ENCODE peak calls at places on chromosomes 5 and 9, in seven cellular contexts. G is HCT116, H is GM12878, B is spleen, L is breast epithelium, O is esophagus muscularis mucosa, R is SK-N-SH. Q is an unnamed sample. For H3K27me3, the result is how much of the 10 kb centered on the place peaks cover.

GRCh38 chr5:138696501-138696900 is 56.7 kb upstream of the CTNNA1 start:
- DNase-seq in G (no peak), H (no peak), B (no peak), L (no peak), O (no peak), R (no peak), Q (no peak)

GRCh38 chr9:21075484-21075883 is 2.3 kb downstream of the IFNB1 start:
- DNase-seq in G (no peak), H (no peak), B (no peak), L (no peak), O (no peak), R (no peak), Q (no peak)

GRCh38 chr5:95958308-95959014 is 3.2 kb downstream of the ELL2 start:
- DNase-seq in G (no peak), H (no peak), B (no peak), L (no peak), O (no peak), R (no peak), Q (peak)

GRCh38 chr5:160159991-160160826 is 41.0 kb upstream of the PWWP2A start:
- DNase-seq in G (no peak), H (peak), B (no peak), L (no peak), O (no peak), R (no peak), Q (peak)

GRCh38 chr5:122741681-122742080 is 33.2 kb upstream of the SNX2 start:
- DNase-seq in G (no peak), H (no peak), B (no peak), L (no peak), O (no peak), R (no peak), Q (no peak)

GRCh38 chr9:90307177-90307833 is 335.3 kb downstream of the DIRAS2 start:
- DNase-seq in G (no peak), H (no peak), B (no peak), L (no peak), O (no peak), R (peak), Q (no peak)

GRCh38 chr9:136336156-136336860 is 9.0 kb downstream of the GPSM1 start:
- DNase-seq in G (no peak), H (no peak), B (no peak), L (no peak), O (no peak), R (no peak), Q (no peak)

GRCh38 chr5:94432499-94432898 is 185.9 kb downstream of the KIAA0825 start:
- DNase-seq in G (no peak), H (no peak), B (no peak), L (no peak), O (no peak), R (no peak), Q (no peak)

GRCh38 chr5:174736351-174736721 is 12.0 kb downstream of the MSX2 start:
- DNase-seq in G (no peak), H (no peak), B (no peak), L (no peak), O (no peak), R (no peak), Q (no peak)

GRCh38 chr5:60810438-60811085 is 33.5 kb downstream of the ELOVL7 start:
- DNase-seq in G (no peak), H (no peak), B (no peak), L (no peak), O (no peak), R (no peak), Q (no peak)

GRCh38 chr5:179801304-179802206 is 5.1 kb downstream of the MGAT4B start:
- DNase-seq in G (no peak), H (no peak), B (peak), L (no peak), O (no peak), R (peak), Q (peak)

GRCh38 chr5:39523821-39524220 is 99.0 kb upstream of the DAB2 start:
- DNase-seq in G (no peak), H (no peak), B (no peak), L (no peak), O (no peak), R (no peak), Q (no peak)

GRCh38 chr5:168843277-168843997 is 264.3 kb upstream of the PANK3 start:
- DNase-seq in G (no peak), H (no peak), B (no peak), L (no peak), O (no peak), R (no peak), Q (no peak)

GRCh38 chr5:153713913-153714312 is 223.4 kb downstream of the GRIA1 start:
- DNase-seq in G (no peak), H (no peak), B (no peak), L (no peak), O (peak), R (no peak), Q (no peak)

GRCh38 chr5:139964266-139964993 is 78.7 kb downstream of the NRG2 start:
- DNase-seq in G (no peak), H (peak), B (no peak), L (no peak), O (peak), R (no peak), Q (no peak)

GRCh38 chr5:132011561-132012384 is at the start of gene ACSL6:
- DNase-seq in G (no peak), H (no peak), B (peak), L (no peak), O (no peak), R (peak), Q (peak)

GRCh38 chr9:100011062-100011681 is 87.6 kb downstream of the ERP44 start:
- DNase-seq in G (peak), H (peak), B (no peak), L (no peak), O (no peak), R (peak), Q (no peak)

GRCh38 chr5:133607451-133607850 is 4.9 kb downstream of the FSTL4 start:
- DNase-seq in G (no peak), H (no peak), B (no peak), L (no peak), O (peak), R (peak), Q (no peak)

GRCh38 chr5:107669543-107670027 is 1.2 kb downstream of the EFNA5 start:
- DNase-seq in G (no peak), H (no peak), B (peak), L (peak), O (no peak), R (peak), Q (peak)

GRCh38 chr5:118653926-118654325 is 334.4 kb downstream of the DTWD2 start:
- DNase-seq in G (no peak), H (no peak), B (no peak), L (no peak), O (no peak), R (no peak), Q (no peak)

GRCh38 chr5:167458412-167458811 is 833.0 kb upstream of the WWC1 start:
- DNase-seq in G (no peak), H (no peak), B (no peak), L (no peak), O (no peak), R (no peak), Q (no peak)

GRCh38 chr5:155270737-155271136 is 257.2 kb downstream of the KIF4B start:
- DNase-seq in G (no peak), H (no peak), B (no peak), L (no peak), O (no peak), R (no peak), Q (no peak)

GRCh38 chr5:94916619-94917018 is 298.1 kb downstream of the SLF1 start:
- DNase-seq in G (no peak), H (no peak), B (no peak), L (no peak), O (no peak), R (no peak), Q (no peak)

GRCh38 chr9:70324963-70325362 is 66.2 kb downstream of the SMC5 start:
- DNase-seq in G (no peak), H (no peak), B (no peak), L (no peak), O (no peak), R (no peak), Q (no peak)

GRCh38 chr5:78699565-78700143 is 51.1 kb upstream of the LHFPL2 start:
- DNase-seq in G (peak), H (no peak), B (no peak), L (peak), O (no peak), R (no peak), Q (peak)

GRCh38 chr9:6598249-6598725 is 47.2 kb downstream of the GLDC start:
- DNase-seq in G (no peak), H (peak), B (no peak), L (no peak), O (no peak), R (no peak), Q (no peak)

GRCh38 chr5:125326114-125326513 is 579.7 kb upstream of the ZNF608 start:
- DNase-seq in G (no peak), H (no peak), B (no peak), L (no peak), O (no peak), R (peak), Q (peak)

GRCh38 chr5:160539431-160539830 is 117.8 kb downstream of the PTTG1 start:
- DNase-seq in G (no peak), H (no peak), B (no peak), L (no peak), O (no peak), R (no peak), Q (no peak)

GRCh38 chr5:172005708-172006377 is 595 bp downstream of the FBXW11 start:
- DNase-seq in G (no peak), H (no peak), B (peak), L (peak), O (no peak), R (peak), Q (peak)

GRCh38 chr5:144209421-144209820 is 38.7 kb downstream of the KCTD16 start:
- DNase-seq in G (no peak), H (no peak), B (no peak), L (no peak), O (no peak), R (no peak), Q (no peak)

GRCh38 chr5:82176115-82176514 is 102.0 kb downstream of the RPS23 start:
- DNase-seq in G (no peak), H (no peak), B (no peak), L (no peak), O (no peak), R (no peak), Q (no peak)

GRCh38 chr5:80780024-80780423 is 125.2 kb upstream of the DHFR start:
- DNase-seq in G (no peak), H (no peak), B (no peak), L (no peak), O (no peak), R (no peak), Q (no peak)

GRCh38 chr5:16461782-16462181 is 3.8 kb downstream of the ZNF622 start:
- DNase-seq in G (no peak), H (no peak), B (no peak), L (no peak), O (no peak), R (no peak), Q (no peak)

GRCh38 chr5:178940569-178941360 is at the start of gene ZNF454:
- DNase-seq in G (no peak), H (no peak), B (peak), L (peak), O (peak), R (peak), Q (peak)

GRCh38 chr9:125261501-125262216 is at the start of gene GAPVD1:
- DNase-seq in G (peak), H (peak), B (peak), L (peak), O (peak), R (peak), Q (peak)

GRCh38 chr9:112032009-112032408 is 135.4 kb downstream of the UGCG start:
- DNase-seq in G (no peak), H (peak), B (no peak), L (no peak), O (no peak), R (no peak), Q (no peak)

GRCh38 chr9:112032733-112033132 is 136.1 kb downstream of the UGCG start:
- DNase-seq in G (no peak), H (no peak), B (no peak), L (no peak), O (no peak), R (no peak), Q (no peak)

GRCh38 chr9:112033237-112034215 is 136.9 kb downstream of the UGCG start:
- DNase-seq in G (no peak), H (peak), B (no peak), L (no peak), O (no peak), R (no peak), Q (no peak)

GRCh38 chr9:112029921-112030444 is 133.4 kb downstream of the UGCG start:
- DNase-seq in G (no peak), H (no peak), B (no peak), L (no peak), O (no peak), R (no peak), Q (peak)

DNA sequence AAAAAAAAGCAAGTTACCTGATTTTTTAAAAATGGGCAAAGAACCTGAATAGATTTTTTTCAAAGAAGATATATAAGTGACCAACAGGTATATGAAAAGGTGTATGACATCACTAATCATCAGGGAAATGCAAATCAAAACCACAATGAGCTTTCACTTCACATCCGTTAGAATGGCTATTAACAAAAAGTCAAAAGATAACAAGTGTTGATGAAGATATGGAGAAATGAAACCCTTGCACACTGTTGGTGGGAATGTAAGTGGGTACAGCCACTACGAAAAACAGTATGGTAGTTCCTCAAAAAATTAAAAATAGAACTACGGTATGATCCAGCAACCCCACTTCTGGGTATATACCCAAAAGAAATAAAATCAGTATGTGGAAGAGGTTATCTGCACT is 134.8 kb downstream of the UGCG start:
- DNase-seq in G (no peak), H (no peak), B (no peak), L (no peak), O (no peak), R (no peak), Q (no peak)
- H3K4me3 ChIP-seq in G (no peak), H (peak), B (no peak), L (no peak), O (no peak), R (no peak), Q (no peak)

DNA sequence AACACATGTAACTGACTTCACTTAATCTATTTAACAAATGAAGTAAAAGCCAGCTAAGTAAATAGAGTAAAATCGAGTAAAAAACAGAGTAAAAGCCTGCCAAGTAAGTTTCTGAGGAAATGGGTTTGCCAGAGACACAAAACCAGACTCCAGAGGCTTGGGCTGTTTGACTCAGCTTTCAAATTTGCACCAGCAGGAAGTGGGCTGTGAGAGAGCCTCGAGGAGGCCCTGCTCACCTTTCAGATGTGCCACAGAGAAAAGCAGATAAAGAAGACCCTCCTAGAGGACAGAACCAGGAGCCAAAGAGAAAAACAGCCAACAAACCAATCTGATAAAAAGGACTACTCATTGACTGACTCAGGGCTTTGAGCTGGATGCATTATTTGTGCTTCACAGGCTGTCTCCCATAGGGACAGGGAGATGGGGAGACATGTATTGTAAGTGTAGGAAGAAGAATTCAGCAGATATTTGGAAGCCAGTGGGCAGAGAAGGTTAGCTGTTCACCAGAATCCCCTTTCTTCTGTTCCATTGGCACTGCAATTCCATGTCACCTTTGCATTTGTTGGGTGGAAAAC is 14.4 kb upstream of the AMACR start:
- DNase-seq in G (no peak), H (no peak), B (no peak), L (no peak), O (no peak), R (no peak), Q (no peak)
- TF ChIP-seq POLR2AphosphoS5 in G (no peak), H (no peak), B (no peak), L (no peak), O (no peak), R (no peak), Q (no peak)

GRCh38 chr5:119785057-119785456 is 155.7 kb downstream of the FAM170A start:
- DNase-seq in G (no peak), H (no peak), B (no peak), L (no peak), O (no peak), R (no peak), Q (no peak)

GRCh38 chr5:119792154-119792799 is 162.9 kb downstream of the FAM170A start:
- DNase-seq in G (no peak), H (no peak), B (no peak), L (no peak), O (no peak), R (no peak), Q (no peak)

GRCh38 chr5:119789411-119790117 is 160.2 kb downstream of the FAM170A start:
- DNase-seq in G (no peak), H (no peak), B (no peak), L (no peak), O (no peak), R (no peak), Q (no peak)
- H3K27me3 ChIP-seq in G (under half), H (under half), B (under half), L (under half), O (under half), R (under half), Q (under half)

DNA sequence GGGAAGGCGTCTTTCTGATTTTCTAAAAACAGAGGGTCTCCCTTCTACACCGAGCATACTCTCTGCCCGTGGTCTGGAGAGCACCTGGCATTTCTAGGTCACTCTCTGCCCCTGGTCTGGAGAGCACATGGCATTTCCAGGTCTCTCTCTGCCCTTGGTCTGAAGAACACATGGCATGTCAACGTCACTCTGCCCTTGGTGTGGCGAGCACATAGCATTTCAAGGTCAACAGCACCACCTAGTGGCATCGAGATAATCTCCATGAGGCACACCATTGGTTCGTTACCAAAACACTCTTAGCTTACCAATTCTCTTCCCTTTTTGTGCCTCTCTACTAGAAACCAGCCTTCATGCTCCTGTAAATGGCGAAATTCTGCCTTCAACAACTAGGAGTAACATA is 616.5 kb upstream of the NUDT12 start:
- DNase-seq in G (peak), H (peak), B (no peak), L (no peak), O (no peak), R (peak), Q (peak)
- H3K4me3 ChIP-seq in G (no peak), H (no peak), B (no peak), L (no peak), O (no peak), R (no peak), Q (no peak)

GRCh38 chr5:176519810-176520720 is 17.1 kb downstream of the RNF44 start:
- DNase-seq in G (no peak), H (no peak), B (no peak), L (no peak), O (no peak), R (no peak), Q (no peak)
- TF ChIP-seq POLR2AphosphoS5 in G (no peak), H (no peak), B (no peak), L (no peak), O (no peak), R (no peak), Q (no peak)

DNA sequence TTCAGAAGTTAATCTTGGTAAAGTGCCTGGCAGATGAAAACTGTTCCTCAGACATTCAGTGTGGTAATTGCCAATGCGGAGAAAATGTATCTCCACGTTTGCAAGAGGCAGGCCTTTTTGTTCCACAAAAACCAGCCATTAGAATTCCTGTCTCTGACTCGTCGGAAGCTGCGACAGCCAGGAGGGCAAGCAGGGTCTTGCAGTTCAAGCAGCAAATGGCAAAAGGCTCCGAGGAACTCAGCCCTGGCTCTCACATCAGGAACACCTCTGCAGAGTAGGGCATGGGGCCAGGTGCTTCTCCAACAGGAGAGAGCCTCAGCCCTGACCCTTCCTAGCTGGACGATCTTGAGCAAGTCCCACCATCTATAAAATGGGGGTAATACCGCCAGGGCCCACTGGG is 69.0 kb upstream of the CPLX2 start:
- DNase-seq in G (no peak), H (no peak), B (no peak), L (peak), O (no peak), R (no peak), Q (no peak)
- H3K27me3 ChIP-seq in G (under half), H (under half), B (under half), L (under half), O (under half), R (under half), Q (under half)

DNA sequence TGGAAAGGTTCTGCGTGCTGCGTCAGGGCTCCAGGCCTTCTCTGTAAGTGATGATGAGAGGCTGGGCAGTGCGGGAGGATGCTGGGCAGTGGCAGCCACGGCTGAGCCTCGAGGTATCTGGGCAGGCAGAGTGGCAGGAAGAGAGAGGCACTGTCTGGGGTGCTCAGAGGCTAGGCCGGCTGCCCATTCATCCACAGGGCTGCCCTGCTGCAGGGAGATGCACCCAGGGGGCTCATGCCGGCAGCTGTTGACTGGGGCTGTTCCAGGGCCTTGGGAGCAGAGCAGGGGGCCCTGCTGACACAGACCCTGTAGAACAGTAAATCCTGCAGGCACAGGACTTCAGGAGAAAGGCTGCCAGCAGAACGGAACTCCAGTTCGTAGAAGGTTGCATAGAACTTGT is 88.8 kb downstream of the BOD1 start:
- DNase-seq in G (no peak), H (no peak), B (no peak), L (no peak), O (peak), R (no peak), Q (no peak)
- H3K4me3 ChIP-seq in G (no peak), H (no peak), B (no peak), L (no peak), O (no peak), R (no peak), Q (no peak)